ENCODE peak calls at places on chromosomes 2 and 18, in seven cellular contexts. D is Peyer's patch, X is fibroblast of pulmonary artery, C is PC-9, G is AG09309, M is HL-60, B is nephron progenitor cell. Z is an unnamed sample.

GRCh38 chr2:150120271-150120950 is 367.1 kb downstream of the RND3 start:
- DNase-seq in X (no peak), B (no peak), M (no peak), G (no peak), C (no peak), D (no peak), Z (no peak)

GRCh38 chr18:78972930-78973331 is 6.7 kb upstream of the SALL3 start:
- DNase-seq in C (no peak), B (no peak), M (no peak), X (no peak), G (no peak), D (peak), Z (no peak)

GRCh38 chr2:196696423-196697073 is 57.0 kb downstream of the CCDC150 start:
- DNase-seq in X (peak), G (peak), M (peak), D (no peak), B (no peak), C (peak), Z (no peak)

GRCh38 chr2:9071032-9071431 is 67.5 kb upstream of the MBOAT2 start:
- DNase-seq in M (no peak), B (no peak), D (peak), X (peak), C (peak), G (no peak), Z (no peak)

GRCh38 chr18:11976882-11977281 is 4.4 kb upstream of the IMPA2 start:
- DNase-seq in B (no peak), X (peak), M (no peak), G (no peak), C (no peak), D (no peak), Z (no peak)

GRCh38 chr18:49112031-49112430 is 161.3 kb upstream of the SMAD7 start:
- DNase-seq in M (no peak), X (no peak), G (no peak), C (no peak), B (no peak), D (no peak), Z (no peak)

GRCh38 chr2:113283704-113284284 is 5.1 kb upstream of the PAX8 start:
- DNase-seq in G (peak), X (peak), B (no peak), C (peak), D (no peak), M (no peak), Z (peak)

GRCh38 chr2:164542584-164543021 is 78.7 kb downstream of the GRB14 start:
- DNase-seq in C (peak), M (no peak), X (peak), D (no peak), B (no peak), G (peak), Z (no peak)

GRCh38 chr18:34866739-34867138 is 156.6 kb downstream of the DTNA start:
- DNase-seq in B (no peak), X (peak), G (no peak), C (no peak), D (no peak), M (no peak), Z (no peak)

GRCh38 chr2:30115141-30115980 is 31.4 kb upstream of the YPEL5 start:
- DNase-seq in G (no peak), X (peak), C (peak), D (peak), B (peak), M (peak), Z (peak)

GRCh38 chr2:25306767-25307368 is 34.9 kb downstream of the DNMT3A start:
- DNase-seq in D (no peak), M (peak), G (no peak), C (no peak), X (no peak), B (no peak), Z (peak)

GRCh38 chr18:56322403-56322802 is 316.0 kb downstream of the TXNL1 start:
- DNase-seq in D (no peak), M (no peak), B (peak), G (no peak), C (no peak), X (no peak), Z (no peak)

GRCh38 chr2:25851740-25852503 is 26.4 kb downstream of the ASXL2 start:
- DNase-seq in C (peak), X (peak), G (peak), M (peak), B (no peak), D (no peak), Z (no peak)

GRCh38 chr18:58103339-58103930 is 59.4 kb downstream of the NEDD4L start:
- DNase-seq in D (no peak), C (no peak), M (no peak), G (no peak), B (no peak), X (no peak), Z (no peak)

GRCh38 chr2:158391876-158392275 is 64.7 kb downstream of the CCDC148 start:
- DNase-seq in C (no peak), M (no peak), G (no peak), D (no peak), X (no peak), B (no peak), Z (no peak)

GRCh38 chr18:2826581-2826980 is 20.2 kb upstream of the EMILIN2 start:
- DNase-seq in G (no peak), B (no peak), D (no peak), C (no peak), X (peak), M (no peak), Z (peak)

GRCh38 chr2:37676274-37676673 is 4.8 kb upstream of the CDC42EP3 start:
- DNase-seq in B (no peak), D (no peak), C (no peak), M (no peak), X (peak), G (no peak), Z (no peak)

GRCh38 chr18:75176849-75177248 is 32.1 kb downstream of the PTGR3 start:
- DNase-seq in B (no peak), D (no peak), M (no peak), G (no peak), X (no peak), C (no peak), Z (no peak)

GRCh38 chr2:216031960-216032689 is 18.8 kb upstream of the MREG start:
- DNase-seq in M (no peak), C (no peak), G (peak), D (no peak), X (peak), B (no peak), Z (no peak)

GRCh38 chr18:66872277-66872676 is 268.4 kb upstream of the CDH19 start:
- DNase-seq in C (no peak), X (peak), G (no peak), D (no peak), M (no peak), B (no peak), Z (no peak)
- TF ChIP-seq CTCF in C (peak), X (peak), G (no peak), D (peak), M (no peak), B (no peak), Z (no peak)

DNA sequence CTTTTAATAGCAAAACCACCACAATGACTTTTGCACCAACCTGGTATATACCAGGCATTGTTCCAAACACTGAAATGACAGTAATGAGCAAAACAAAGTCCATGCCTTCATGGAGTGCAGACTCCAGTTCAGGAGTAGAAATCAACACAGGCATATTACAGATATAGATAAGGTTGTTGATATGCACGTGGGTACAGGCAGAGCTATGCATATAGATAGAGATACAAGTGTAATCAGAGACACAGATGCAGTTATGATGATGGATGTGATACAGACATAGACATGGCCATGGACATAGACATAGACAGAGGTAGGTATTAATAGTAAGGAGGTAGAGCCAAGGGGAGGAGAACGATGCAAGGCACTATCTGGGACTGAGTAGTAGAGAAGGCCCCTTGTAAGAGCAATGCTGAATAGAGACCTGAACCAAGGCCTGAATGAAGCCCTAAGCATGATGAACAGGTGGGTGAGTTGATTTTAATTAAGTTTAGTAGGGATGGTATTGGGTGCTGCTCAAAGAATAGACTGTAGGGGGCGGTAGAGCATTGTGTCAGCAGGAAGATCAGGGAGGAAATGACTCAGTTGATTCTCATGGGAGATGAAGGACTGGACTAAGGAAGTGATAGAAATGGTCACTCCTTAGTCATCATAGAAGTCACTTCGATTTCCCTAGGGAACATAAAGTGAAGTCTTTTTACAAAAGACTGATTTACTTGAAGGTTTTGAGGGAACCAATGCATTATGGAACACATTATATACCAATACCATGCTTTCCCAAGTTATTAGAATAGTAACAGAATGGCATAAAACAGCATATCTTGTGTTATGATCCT is 39.4 kb downstream of the CMPK2 start:
- DNase-seq in X (peak), D (no peak), B (no peak), G (no peak), M (peak), C (no peak), Z (no peak)
- TF ChIP-seq CTCF in X (peak), D (peak), B (peak), G (peak), M (peak), C (peak), Z (peak)

DNA sequence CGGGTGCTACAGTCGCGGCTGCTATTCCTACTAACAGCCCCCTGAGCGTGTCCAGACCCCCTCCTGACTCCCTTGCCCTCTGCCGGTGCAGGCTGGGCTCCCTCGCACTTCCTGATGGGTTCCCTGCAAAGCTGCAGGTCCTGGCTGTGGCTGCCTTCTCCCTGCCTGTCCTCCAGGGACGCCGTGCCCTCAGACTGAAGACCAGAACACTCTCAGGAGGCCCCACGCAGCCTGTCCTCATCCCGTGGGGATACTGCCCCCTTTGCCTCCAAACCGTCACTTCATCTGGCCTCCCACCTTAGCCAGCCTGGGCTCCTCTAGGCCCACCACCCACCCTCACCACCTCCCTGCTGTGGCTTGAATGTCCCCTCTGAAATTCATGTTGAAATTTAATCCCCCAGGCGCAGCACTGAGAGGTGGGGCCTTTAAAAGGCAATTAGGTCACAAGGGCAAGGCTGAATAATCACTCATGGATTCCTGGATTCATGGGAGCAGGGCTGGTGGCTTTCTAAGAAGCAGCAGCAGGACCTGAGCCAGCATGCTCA is 198.2 kb downstream of the SEPTIN10 start:
- DNase-seq in B (peak), M (no peak), D (no peak), X (no peak), C (no peak), G (no peak), Z (no peak)
- TF ChIP-seq CTCF in B (peak), M (no peak), D (no peak), X (no peak), C (no peak), G (no peak), Z (no peak)

DNA sequence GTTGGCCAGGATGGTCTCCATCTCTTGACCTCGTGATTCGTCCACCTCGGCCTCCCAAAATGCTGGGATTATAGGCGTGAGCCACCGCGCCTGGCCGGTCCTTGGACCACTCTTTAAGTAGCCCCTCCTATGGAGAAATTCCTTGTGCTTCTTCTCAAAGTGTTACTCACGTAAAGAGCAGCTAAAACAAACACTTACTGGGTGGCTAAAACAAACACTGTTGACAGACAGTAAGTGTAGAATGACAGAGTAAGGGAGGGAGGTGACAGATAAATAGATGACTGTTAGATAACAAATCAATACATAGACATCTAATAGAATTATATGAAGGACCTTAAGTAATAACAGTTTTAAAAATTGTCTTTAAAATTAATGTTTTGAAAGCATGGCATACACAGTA is 40.9 kb upstream of the RASGRP3 start:
- DNase-seq in D (no peak), G (no peak), M (no peak), X (no peak), C (no peak), B (no peak), Z (no peak)
- TF ChIP-seq CTCF in D (no peak), G (no peak), M (no peak), X (no peak), C (no peak), B (no peak), Z (no peak)

GRCh38 chr2:85772019-85772745 is 18.4 kb downstream of the ATOH8 start:
- DNase-seq in B (peak), C (peak), D (peak), X (peak), M (peak), G (peak), Z (peak)
- TF ChIP-seq CTCF in B (no peak), C (no peak), D (no peak), X (peak), M (no peak), G (peak), Z (no peak)

DNA sequence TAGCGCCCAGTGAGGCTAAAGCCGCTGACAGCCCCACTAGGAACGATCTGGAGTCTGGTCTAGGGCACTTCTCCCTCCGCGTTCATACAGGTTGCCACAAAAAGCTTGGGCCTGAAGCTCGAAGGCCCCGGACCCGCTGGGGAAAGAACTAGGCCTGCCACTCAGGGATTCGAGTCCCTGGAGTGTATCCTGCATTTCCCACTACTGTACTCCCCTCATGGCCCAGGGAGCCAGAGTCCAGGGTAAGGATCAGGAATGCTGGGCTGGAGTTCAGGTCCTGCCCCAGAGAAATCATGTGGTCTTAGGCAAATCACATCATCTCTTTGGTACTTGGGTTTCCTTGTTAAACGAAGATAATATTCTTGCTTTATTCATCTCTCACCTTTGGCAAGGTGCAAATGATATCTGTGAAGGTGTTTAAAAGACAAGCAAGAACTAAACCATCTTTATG is 1.4 kb upstream of the ZFP36L2 start:
- DNase-seq in B (no peak), M (no peak), G (no peak), D (no peak), X (no peak), C (no peak), Z (no peak)
- TF ChIP-seq CTCF in B (peak), M (no peak), G (no peak), D (peak), X (peak), C (peak), Z (no peak)

DNA sequence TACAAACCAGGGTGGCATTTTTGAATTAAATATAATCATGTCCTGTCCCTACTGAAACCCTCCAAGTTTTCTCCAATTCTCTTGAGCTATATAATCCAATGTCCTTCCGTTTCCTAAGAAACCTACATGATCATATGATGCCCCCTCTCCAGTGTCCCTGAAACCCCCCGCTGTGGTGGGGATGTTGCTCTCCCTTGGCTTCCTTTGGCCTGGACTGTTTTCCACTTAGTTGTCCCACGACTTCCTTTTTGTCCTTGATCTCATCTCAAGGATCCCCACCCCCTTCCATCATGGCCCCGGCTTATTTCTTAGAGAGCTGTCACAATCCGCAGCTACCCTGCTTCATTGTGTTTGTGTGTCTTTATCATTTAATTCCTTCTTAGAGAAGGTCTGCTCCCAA is 43.8 kb downstream of the TMEM18 start:
- DNase-seq in D (no peak), C (no peak), G (no peak), X (no peak), B (no peak), M (no peak), Z (no peak)
- TF ChIP-seq CTCF in D (no peak), C (no peak), G (no peak), X (no peak), B (no peak), M (no peak), Z (no peak)

GRCh38 chr18:70288851-70289328 is at the start of gene SOCS6:
- DNase-seq in G (peak), C (peak), D (peak), M (peak), X (peak), B (peak), Z (peak)

GRCh38 chr18:70287731-70288130 is 1.1 kb upstream of the SOCS6 start:
- DNase-seq in C (no peak), D (no peak), M (no peak), B (no peak), G (no peak), X (no peak), Z (no peak)

GRCh38 chr18:70290482-70291294 is 1.8 kb downstream of the SOCS6 start:
- DNase-seq in M (no peak), B (no peak), G (no peak), C (no peak), X (no peak), D (no peak), Z (no peak)

GRCh38 chr18:70289351-70290330 is 796 bp downstream of the SOCS6 start:
- DNase-seq in D (peak), C (peak), G (no peak), B (peak), X (peak), M (peak), Z (peak)

DNA sequence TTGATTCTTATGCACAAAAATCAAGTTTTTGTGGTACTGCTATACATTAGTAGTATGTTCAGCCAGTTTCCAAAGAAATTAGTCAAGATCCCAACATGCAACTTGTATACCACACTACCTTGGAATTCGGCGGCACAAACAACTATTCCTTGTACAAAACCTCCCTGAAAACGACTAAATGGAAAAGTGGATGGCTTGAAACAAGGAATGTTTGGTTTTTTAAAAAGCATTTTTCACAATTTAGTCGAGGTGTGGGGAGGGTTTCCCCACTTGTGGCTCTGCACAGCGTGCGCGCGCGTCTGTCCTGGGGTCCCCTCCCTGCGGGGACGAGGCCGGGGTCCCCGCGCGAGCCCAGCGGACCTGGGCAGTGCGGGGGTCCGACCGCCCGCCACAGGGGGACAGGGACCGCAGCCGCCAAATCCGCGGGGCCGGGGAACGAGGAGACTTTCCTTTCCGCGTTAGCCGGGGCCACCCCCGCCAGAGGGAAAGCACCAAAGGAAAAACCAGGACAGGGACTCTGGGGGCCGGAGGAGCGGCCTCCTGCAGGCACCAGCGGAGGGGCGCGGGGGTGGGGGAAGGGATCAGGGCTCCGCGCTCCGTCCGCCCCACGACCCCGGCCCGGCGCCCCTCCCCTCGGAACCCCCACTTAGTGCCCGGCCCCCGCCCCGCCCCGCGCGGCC is 534 bp upstream of the SOCS6 start:
- DNase-seq in D (peak), G (no peak), B (no peak), C (no peak), M (no peak), X (peak), Z (peak)
- TF ChIP-seq CTCF in D (no peak), G (no peak), B (no peak), C (no peak), M (no peak), X (no peak), Z (no peak)

DNA sequence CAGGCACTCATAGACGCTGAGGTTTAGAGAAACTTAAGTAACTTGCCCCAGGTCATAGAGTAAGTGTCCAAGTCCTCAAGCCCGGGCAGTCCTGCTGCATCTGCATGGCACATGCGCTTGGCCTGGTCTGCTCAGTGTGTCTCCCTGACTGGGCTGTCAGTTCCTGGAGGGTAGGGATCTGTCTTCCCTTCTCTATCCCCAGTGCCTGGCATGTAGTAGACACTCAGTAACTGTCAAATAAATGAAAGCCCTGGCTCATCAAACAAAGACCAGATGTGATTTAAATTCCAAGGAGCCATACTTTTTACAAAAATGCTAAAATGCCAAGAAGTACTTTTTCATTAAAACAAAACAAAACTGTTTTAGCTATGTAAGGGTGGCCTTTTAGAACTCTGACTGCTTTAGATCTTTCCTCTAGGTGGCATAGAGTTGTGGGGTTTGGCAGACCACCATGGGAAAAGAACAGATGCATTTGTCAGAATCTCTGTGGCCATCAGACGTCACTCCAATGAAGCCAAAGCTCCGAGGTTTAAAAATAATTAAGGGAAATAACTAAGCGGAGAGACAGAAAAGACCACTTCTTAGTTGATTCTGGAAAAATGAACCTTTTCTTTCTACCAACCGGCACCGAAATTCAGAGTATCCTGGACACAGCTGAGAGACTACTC is 34.0 kb downstream of the EPAS1 start:
- DNase-seq in G (no peak), D (no peak), C (no peak), B (no peak), M (no peak), X (no peak), Z (no peak)
- TF ChIP-seq CTCF in G (no peak), D (no peak), C (no peak), B (no peak), M (no peak), X (no peak), Z (no peak)

Z was measured in psoas muscle.